ENCODE peak calls at places on chromosomes 13 and 19, in seven cellular contexts. U, G, O, I, Z, F and V are unnamed samples.

GRCh38 chr19:30310806-30311121 is 61.4 kb upstream of the ZNF536 start:
- DNase-seq in U (no peak), G (no peak), O (no peak), I (no peak), Z (no peak), F (no peak), V (no peak)

GRCh38 chr19:41860419-41861097 is 503 bp downstream of the RPS19 start:
- DNase-seq in U (peak), G (no peak), O (no peak), I (no peak), Z (no peak), F (no peak), V (peak)

GRCh38 chr13:66835040-66835628 is 395.0 kb downstream of the PCDH9 start:
- DNase-seq in U (no peak), G (peak), O (no peak), I (peak), Z (no peak), F (no peak), V (peak)

GRCh38 chr13:36370108-36370429 is 23.9 kb upstream of the SPART start:
- DNase-seq in U (no peak), G (no peak), O (no peak), I (no peak), Z (no peak), F (no peak), V (no peak)

GRCh38 chr19:14446336-14447036 is 13.4 kb downstream of the PKN1 start:
- DNase-seq in U (peak), G (no peak), O (no peak), I (no peak), Z (no peak), F (no peak), V (no peak)

GRCh38 chr13:72953391-72953960 is 105.3 kb upstream of the KLF5 start:
- DNase-seq in U (peak), G (no peak), O (no peak), I (no peak), Z (no peak), F (no peak), V (no peak)

GRCh38 chr13:24032252-24032651 is 128.3 kb upstream of the SPATA13 start:
- DNase-seq in U (no peak), G (no peak), O (no peak), I (peak), Z (no peak), F (no peak), V (peak)

GRCh38 chr13:34507630-34508029 is 434.4 kb upstream of the NBEA start:
- DNase-seq in U (no peak), G (no peak), O (no peak), I (no peak), Z (no peak), F (no peak), V (no peak)

GRCh38 chr13:35954207-35954560 is 177.0 kb downstream of the DCLK1 start:
- DNase-seq in U (no peak), G (no peak), O (no peak), I (no peak), Z (no peak), F (no peak), V (no peak)

GRCh38 chr19:30254214-30254613 is 118.0 kb upstream of the ZNF536 start:
- DNase-seq in U (no peak), G (no peak), O (no peak), I (no peak), Z (no peak), F (no peak), V (no peak)

GRCh38 chr13:23631676-23632622 is 61.7 kb downstream of the TNFRSF19 start:
- DNase-seq in U (no peak), G (peak), O (no peak), I (no peak), Z (no peak), F (no peak), V (no peak)

GRCh38 chr19:38441660-38442348 is 8.3 kb downstream of the RYR1 start:
- DNase-seq in U (no peak), G (peak), O (no peak), I (no peak), Z (peak), F (peak), V (no peak)

GRCh38 chr13:37878496-37878895 is 8.9 kb upstream of the TRPC4 start:
- DNase-seq in U (peak), G (no peak), O (no peak), I (peak), Z (no peak), F (no peak), V (peak)

GRCh38 chr13:26449063-26449848 is 108.2 kb upstream of the WASF3 start:
- DNase-seq in U (peak), G (no peak), O (no peak), I (peak), Z (no peak), F (no peak), V (no peak)

GRCh38 chr13:27619711-27620376 is 485 bp downstream of the LNX2 start:
- DNase-seq in U (peak), G (peak), O (no peak), I (peak), Z (no peak), F (no peak), V (peak)

GRCh38 chr19:18832331-18833140 is 777 bp downstream of the UPF1 start:
- DNase-seq in U (peak), G (peak), O (peak), I (no peak), Z (peak), F (peak), V (peak)

GRCh38 chr19:48319647-48320537 is 5.5 kb upstream of the EMP3 start:
- DNase-seq in U (peak), G (peak), O (peak), I (peak), Z (peak), F (peak), V (peak)

DNA sequence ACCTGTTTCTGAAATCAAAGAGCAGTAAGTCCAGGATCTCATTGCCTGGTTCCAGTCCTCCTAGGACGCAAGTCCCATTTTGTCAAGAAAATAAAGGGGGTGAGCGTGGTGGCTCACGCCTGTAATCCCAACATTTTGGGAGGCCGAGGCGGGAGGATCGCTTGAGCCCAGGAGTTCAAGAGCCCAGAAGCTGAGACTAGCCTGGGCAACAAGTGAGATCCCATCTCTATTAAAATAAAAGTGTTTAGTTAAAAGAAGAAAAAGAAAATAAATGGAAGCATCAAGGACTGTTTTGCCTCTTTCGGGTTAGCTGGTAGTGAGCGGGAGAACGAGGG is 344 bp upstream of the HAUS5 start:
- DNase-seq in U (no peak), G (no peak), O (peak), I (no peak), Z (no peak), F (no peak), V (no peak)
- H3K4ac ChIP-seq in U (no peak), G (no peak), O (no peak), I (peak), Z (no peak), F (no peak), V (no peak)

DNA sequence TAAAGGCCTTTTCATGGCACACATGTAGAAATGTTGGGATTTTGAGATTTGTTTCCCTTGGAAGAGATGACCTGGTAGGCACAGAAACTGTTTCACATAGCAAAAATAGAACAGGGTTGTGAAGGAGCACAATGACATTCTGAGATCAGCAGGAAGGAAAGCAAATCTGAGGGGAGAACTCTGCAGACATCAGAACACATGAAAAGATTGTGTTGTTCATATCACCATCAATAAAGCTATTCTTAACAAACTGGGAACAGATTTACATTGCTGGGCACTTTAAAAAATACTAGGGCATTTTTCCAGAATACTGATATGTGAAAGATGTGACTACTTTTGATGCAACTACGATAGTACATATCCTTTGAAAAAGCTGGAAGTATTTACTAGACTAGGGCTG is 481.7 kb downstream of the MYO16 start:
- DNase-seq in U (no peak), G (no peak), O (no peak), I (no peak), Z (no peak), F (no peak), V (no peak)
- H3K4ac ChIP-seq in U (no peak), G (no peak), O (no peak), I (no peak), Z (no peak), F (no peak), V (no peak)

GRCh38 chr19:49696115-49696514 is 5.2 kb downstream of the CPT1C start:
- DNase-seq in U (no peak), G (no peak), O (no peak), I (no peak), Z (no peak), F (no peak), V (no peak)
- H3K4ac ChIP-seq in U (no peak), G (no peak), O (no peak), I (no peak), Z (no peak), F (no peak), V (no peak)

GRCh38 chr13:79341202-79341601 is 64.9 kb downstream of the RBM26 start:
- DNase-seq in U (no peak), G (no peak), O (no peak), I (no peak), Z (no peak), F (no peak), V (no peak)

GRCh38 chr13:79352107-79352506 is 53.9 kb downstream of the RBM26 start:
- DNase-seq in U (no peak), G (no peak), O (no peak), I (peak), Z (no peak), F (no peak), V (peak)

GRCh38 chr13:79340490-79340889 is 65.6 kb downstream of the RBM26 start:
- DNase-seq in U (peak), G (no peak), O (no peak), I (no peak), Z (no peak), F (no peak), V (no peak)

GRCh38 chr13:79349011-79349410 is 57.0 kb downstream of the RBM26 start:
- DNase-seq in U (no peak), G (no peak), O (no peak), I (peak), Z (no peak), F (no peak), V (peak)

GRCh38 chr13:79346300-79346914 is 59.6 kb downstream of the RBM26 start:
- DNase-seq in U (no peak), G (no peak), O (no peak), I (no peak), Z (no peak), F (no peak), V (no peak)
- H3K4ac ChIP-seq in U (no peak), G (no peak), O (no peak), I (no peak), Z (no peak), F (no peak), V (no peak)

GRCh38 chr19:4965061-4965460 is 3.9 kb upstream of the KDM4B start:
- DNase-seq in U (no peak), G (no peak), O (no peak), I (no peak), Z (no peak), F (no peak), V (no peak)

GRCh38 chr19:4967738-4968461 is 1.0 kb upstream of the KDM4B start:
- DNase-seq in U (peak), G (no peak), O (no peak), I (no peak), Z (no peak), F (no peak), V (peak)

GRCh38 chr19:4957981-4958380 is 10.9 kb upstream of the KDM4B start:
- DNase-seq in U (no peak), G (no peak), O (no peak), I (no peak), Z (no peak), F (no peak), V (no peak)

GRCh38 chr19:4966591-4966990 is 2.3 kb upstream of the KDM4B start:
- DNase-seq in U (no peak), G (no peak), O (no peak), I (no peak), Z (no peak), F (no peak), V (no peak)

GRCh38 chr19:4962085-4962619 is 6.8 kb upstream of the KDM4B start:
- DNase-seq in U (no peak), G (no peak), O (no peak), I (no peak), Z (no peak), F (no peak), V (no peak)
- H3K4ac ChIP-seq in U (no peak), G (no peak), O (no peak), I (no peak), Z (no peak), F (no peak), V (no peak)

GRCh38 chr13:105703843-105704242 is 831.6 kb downstream of the EFNB2 start:
- DNase-seq in U (no peak), G (no peak), O (no peak), I (no peak), Z (no peak), F (no peak), V (no peak)

GRCh38 chr13:105702441-105702840 is 833.0 kb downstream of the EFNB2 start:
- DNase-seq in U (no peak), G (peak), O (no peak), I (no peak), Z (no peak), F (no peak), V (no peak)
- H3K4ac ChIP-seq in U (no peak), G (no peak), O (no peak), I (no peak), Z (no peak), F (no peak), V (no peak)

GRCh38 chr13:30463820-30464495 is 1.8 kb downstream of the HMGB1 start:
- DNase-seq in U (peak), G (peak), O (no peak), I (peak), Z (no peak), F (no peak), V (peak)
- H3K4ac ChIP-seq in U (peak), G (peak), O (peak), I (peak), Z (no peak), F (peak), V (peak)

GRCh38 chr13:46180393-46180792 is 1.6 kb downstream of the LCP1 start:
- DNase-seq in U (no peak), G (no peak), O (no peak), I (no peak), Z (no peak), F (no peak), V (no peak)
- H3K4ac ChIP-seq in U (peak), G (no peak), O (no peak), I (no peak), Z (no peak), F (no peak), V (no peak)

GRCh38 chr19:46482645-46483044 is 11.3 kb upstream of the PNMA8A start:
- DNase-seq in U (no peak), G (no peak), O (no peak), I (peak), Z (no peak), F (no peak), V (peak)

GRCh38 chr19:46481187-46481586 is 9.8 kb upstream of the PNMA8A start:
- DNase-seq in U (no peak), G (no peak), O (no peak), I (peak), Z (no peak), F (no peak), V (no peak)

GRCh38 chr19:46480409-46480808 is 9.0 kb upstream of the PNMA8A start:
- DNase-seq in U (no peak), G (no peak), O (no peak), I (peak), Z (no peak), F (no peak), V (peak)

GRCh38 chr19:46478356-46478986 is 7.1 kb upstream of the PNMA8A start:
- DNase-seq in U (no peak), G (peak), O (no peak), I (peak), Z (no peak), F (peak), V (peak)

DNA sequence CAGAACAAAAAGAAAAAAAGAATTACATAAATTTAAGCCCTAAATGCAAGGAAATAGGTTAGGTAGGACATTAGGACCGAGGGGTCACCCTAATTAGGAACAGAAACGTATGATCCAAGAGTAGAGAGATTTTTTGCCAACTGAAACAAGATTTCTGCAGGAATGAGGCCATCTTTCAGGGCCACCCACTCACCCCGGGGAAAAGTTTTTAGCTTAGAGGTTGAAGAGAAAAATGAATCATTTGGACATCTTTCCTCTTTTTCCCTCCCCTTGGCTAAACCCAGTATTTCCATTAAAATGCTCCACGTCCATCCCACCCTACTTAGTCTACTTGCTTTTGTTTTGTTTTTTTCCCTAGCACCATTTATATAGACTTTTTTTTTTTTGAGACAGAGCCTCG is 10.6 kb upstream of the PNMA8A start:
- DNase-seq in U (no peak), G (no peak), O (no peak), I (peak), Z (no peak), F (no peak), V (no peak)
- H3K4ac ChIP-seq in U (no peak), G (no peak), O (no peak), I (peak), Z (no peak), F (no peak), V (no peak)

GRCh38 chr19:54021932-54022331 is 30.5 kb downstream of the CACNG6 start:
- DNase-seq in U (no peak), G (no peak), O (no peak), I (no peak), Z (no peak), F (no peak), V (no peak)
- H3K4ac ChIP-seq in U (no peak), G (no peak), O (no peak), I (no peak), Z (no peak), F (no peak), V (no peak)